ENCODE peak calls at places on chromosomes 2 and 18, in four cellular contexts. One of them, this sample, is unnamed.

GRCh38 chr2:10058251-10059015 is 15.1 kb downstream of the KLF11 start:
- DNase-seq in uterus: no peak
- DNase-seq in heart left ventricle: no peak
- DNase-seq in AG10803: no peak
- DNase-seq in this sample: no peak

GRCh38 chr2:11028407-11028916 is 116.7 kb downstream of the KCNF1 start:
- DNase-seq in uterus: no peak
- DNase-seq in heart left ventricle: no peak
- DNase-seq in AG10803: no peak
- DNase-seq in this sample: no peak

GRCh38 chr2:211423018-211423417 is 866.6 kb downstream of the CPS1 start:
- DNase-seq in heart left ventricle: no peak
- DNase-seq in AG10803: no peak
- DNase-seq in uterus: no peak
- DNase-seq in this sample: no peak

GRCh38 chr2:68544811-68545210 is 77.4 kb downstream of the APLF start:
- DNase-seq in uterus: no peak
- DNase-seq in heart left ventricle: no peak
- DNase-seq in AG10803: no peak
- DNase-seq in this sample: no peak

GRCh38 chr2:45808294-45808693 is 156.8 kb downstream of the PRKCE start:
- DNase-seq in uterus: no peak
- DNase-seq in heart left ventricle: no peak
- DNase-seq in AG10803: no peak
- DNase-seq in this sample: no peak

GRCh38 chr2:204109681-204110080 is 173.1 kb downstream of the ICOS start:
- DNase-seq in AG10803: no peak
- DNase-seq in uterus: peak; percentile 31
- DNase-seq in heart left ventricle: no peak
- DNase-seq in this sample: no peak

GRCh38 chr2:28564346-28564745 is 68.5 kb downstream of the PLB1 start:
- DNase-seq in heart left ventricle: no peak
- DNase-seq in uterus: no peak
- DNase-seq in AG10803: no peak
- DNase-seq in this sample: no peak

GRCh38 chr2:120680136-120680761 is 55.4 kb upstream of the GLI2 start:
- DNase-seq in uterus: peak; percentile 71
- DNase-seq in heart left ventricle: peak; percentile 84
- DNase-seq in AG10803: peak; percentile 87
- DNase-seq in this sample: peak; percentile 92

GRCh38 chr2:200239216-200239615 is 67.3 kb upstream of the SPATS2L start:
- DNase-seq in heart left ventricle: no peak
- DNase-seq in AG10803: peak; percentile 13
- DNase-seq in uterus: no peak
- DNase-seq in this sample: no peak

GRCh38 chr2:163213699-163214098 is 375.1 kb upstream of the KCNH7 start:
- DNase-seq in AG10803: peak; percentile 77
- DNase-seq in uterus: no peak
- DNase-seq in heart left ventricle: no peak
- DNase-seq in this sample: peak; percentile 69

GRCh38 chr2:167651406-167652151 is 595.8 kb downstream of the STK39 start:
- DNase-seq in uterus: no peak
- DNase-seq in heart left ventricle: no peak
- DNase-seq in AG10803: no peak
- DNase-seq in this sample: no peak

GRCh38 chr2:10519067-10519740 is 71.1 kb upstream of the ODC1 start:
- DNase-seq in heart left ventricle: no peak
- DNase-seq in uterus: no peak
- DNase-seq in AG10803: no peak
- DNase-seq in this sample: no peak

GRCh38 chr2:160516547-160517365 is 23.1 kb upstream of the RBMS1 start:
- DNase-seq in heart left ventricle: no peak
- DNase-seq in uterus: no peak
- DNase-seq in AG10803: peak; percentile 36
- DNase-seq in this sample: no peak

GRCh38 chr2:219620546-219620945 is 6.9 kb upstream of the SLC4A3 start:
- DNase-seq in AG10803: peak; percentile 11
- DNase-seq in heart left ventricle: no peak
- DNase-seq in uterus: no peak
- DNase-seq in this sample: no peak

GRCh38 chr2:172085460-172086159 is at the start of gene DLX1:
- DNase-seq in heart left ventricle: peak; percentile 32
- DNase-seq in uterus: no peak
- DNase-seq in AG10803: no peak
- DNase-seq in this sample: no peak

GRCh38 chr2:169507698-169508097 is 1.8 kb upstream of the KLHL41 start:
- DNase-seq in AG10803: peak; percentile 14
- DNase-seq in heart left ventricle: no peak
- DNase-seq in uterus: no peak
- DNase-seq in this sample: peak; percentile 51

GRCh38 chr2:43106767-43107527 is 119.5 kb downstream of the ZFP36L2 start:
- DNase-seq in heart left ventricle: no peak
- DNase-seq in uterus: no peak
- DNase-seq in AG10803: no peak
- DNase-seq in this sample: peak; percentile 50

GRCh38 chr2:49702740-49703139 is 548.4 kb upstream of the FSHR start:
- DNase-seq in AG10803: no peak
- DNase-seq in uterus: no peak
- DNase-seq in heart left ventricle: no peak
- DNase-seq in this sample: no peak

GRCh38 chr2:158495175-158495574 is 38.4 kb downstream of the PKP4 start:
- DNase-seq in uterus: no peak
- DNase-seq in heart left ventricle: no peak
- DNase-seq in AG10803: peak; percentile 91
- DNase-seq in this sample: peak; percentile 79

GRCh38 chr2:152098798-152099654 is at the start of gene CACNB4:
- DNase-seq in AG10803: peak; percentile 22
- DNase-seq in uterus: peak; percentile 18
- DNase-seq in heart left ventricle: peak; percentile 64
- DNase-seq in this sample: peak; percentile 23

GRCh38 chr2:88493481-88493880 is 41.0 kb upstream of the FOXI3 start:
- DNase-seq in heart left ventricle: no peak
- DNase-seq in uterus: no peak
- DNase-seq in AG10803: no peak
- DNase-seq in this sample: no peak

GRCh38 chr2:162490052-162490717 is 146.3 kb downstream of the GCA start:
- DNase-seq in heart left ventricle: no peak
- DNase-seq in uterus: no peak
- DNase-seq in AG10803: no peak
- DNase-seq in this sample: peak; percentile 23

GRCh38 chr2:165417009-165417408 is 52.5 kb upstream of the CSRNP3 start:
- DNase-seq in uterus: no peak
- DNase-seq in heart left ventricle: no peak
- DNase-seq in AG10803: no peak
- DNase-seq in this sample: no peak

GRCh38 chr18:47775961-47776360 is 154.5 kb downstream of the SMAD2 start:
- DNase-seq in heart left ventricle: no peak
- DNase-seq in AG10803: peak; percentile 32
- DNase-seq in uterus: no peak
- DNase-seq in this sample: peak; percentile 40
- TF ChIP-seq CTCF in heart left ventricle: peak; percentile 40
- TF ChIP-seq CTCF in AG10803: peak; percentile 41
- TF ChIP-seq CTCF in uterus: no peak
- TF ChIP-seq CTCF in this sample: peak; percentile 38

GRCh38 chr2:37851828-37852584 is 73.1 kb upstream of the RMDN2 start:
- DNase-seq in heart left ventricle: no peak
- DNase-seq in AG10803: peak; percentile 39
- DNase-seq in uterus: no peak
- DNase-seq in this sample: no peak

GRCh38 chr2:37848451-37848850 is 76.6 kb upstream of the RMDN2 start:
- DNase-seq in uterus: no peak
- DNase-seq in heart left ventricle: no peak
- DNase-seq in AG10803: no peak
- DNase-seq in this sample: no peak

GRCh38 chr2:37849908-37850307 is 75.2 kb upstream of the RMDN2 start:
- DNase-seq in AG10803: no peak
- DNase-seq in uterus: no peak
- DNase-seq in heart left ventricle: no peak
- DNase-seq in this sample: no peak

GRCh38 chr2:37852585-37853014 is 72.5 kb upstream of the RMDN2 start:
- DNase-seq in uterus: no peak
- DNase-seq in heart left ventricle: no peak
- DNase-seq in AG10803: no peak
- DNase-seq in this sample: no peak

GRCh38 chr2:37851428-37851827 is 73.7 kb upstream of the RMDN2 start:
- DNase-seq in heart left ventricle: no peak
- DNase-seq in uterus: no peak
- DNase-seq in AG10803: no peak
- DNase-seq in this sample: no peak
- H3K4me3 ChIP-seq in heart left ventricle: no peak overlapping the region
- H3K4me3 ChIP-seq in uterus: no peak overlapping the region
- H3K4me3 ChIP-seq in AG10803: no peak overlapping the region
- H3K4me3 ChIP-seq in this sample: no peak overlapping the region

GRCh38 chr2:130756041-130756720 is 841 bp downstream of the AMER3 start:
- DNase-seq in AG10803: no peak
- DNase-seq in heart left ventricle: no peak
- DNase-seq in uterus: no peak
- DNase-seq in this sample: peak; percentile 1
- TF ChIP-seq CTCF in AG10803: no peak
- TF ChIP-seq CTCF in heart left ventricle: no peak
- TF ChIP-seq CTCF in uterus: no peak
- TF ChIP-seq CTCF in this sample: no peak

DNA sequence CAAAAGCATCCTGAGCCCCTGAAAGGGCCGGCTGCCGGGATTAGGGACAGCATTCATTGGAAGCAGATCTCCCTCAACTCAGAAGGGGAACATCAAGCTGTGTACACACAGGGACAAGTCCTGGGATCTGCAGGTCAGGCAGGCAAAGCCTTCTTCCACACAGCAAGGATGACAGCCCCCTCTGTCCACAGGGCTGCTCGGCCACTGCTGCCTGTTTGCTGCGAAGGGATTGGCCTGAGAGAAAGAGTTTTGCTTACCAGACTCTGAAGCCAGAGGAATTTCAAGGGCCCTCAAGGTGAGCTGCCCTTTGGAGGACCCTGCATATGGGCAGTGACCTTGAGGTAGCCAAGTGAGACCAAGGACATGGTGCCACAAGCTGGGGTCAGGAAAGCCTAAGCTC is 11.1 kb downstream of the ZBTB7C start:
- DNase-seq in heart left ventricle: no peak
- DNase-seq in uterus: no peak
- DNase-seq in AG10803: no peak
- DNase-seq in this sample: no peak
- H3K4me3 ChIP-seq in heart left ventricle: no peak overlapping the region
- H3K4me3 ChIP-seq in uterus: no peak overlapping the region
- H3K4me3 ChIP-seq in AG10803: no peak overlapping the region
- H3K4me3 ChIP-seq in this sample: no peak overlapping the region

DNA sequence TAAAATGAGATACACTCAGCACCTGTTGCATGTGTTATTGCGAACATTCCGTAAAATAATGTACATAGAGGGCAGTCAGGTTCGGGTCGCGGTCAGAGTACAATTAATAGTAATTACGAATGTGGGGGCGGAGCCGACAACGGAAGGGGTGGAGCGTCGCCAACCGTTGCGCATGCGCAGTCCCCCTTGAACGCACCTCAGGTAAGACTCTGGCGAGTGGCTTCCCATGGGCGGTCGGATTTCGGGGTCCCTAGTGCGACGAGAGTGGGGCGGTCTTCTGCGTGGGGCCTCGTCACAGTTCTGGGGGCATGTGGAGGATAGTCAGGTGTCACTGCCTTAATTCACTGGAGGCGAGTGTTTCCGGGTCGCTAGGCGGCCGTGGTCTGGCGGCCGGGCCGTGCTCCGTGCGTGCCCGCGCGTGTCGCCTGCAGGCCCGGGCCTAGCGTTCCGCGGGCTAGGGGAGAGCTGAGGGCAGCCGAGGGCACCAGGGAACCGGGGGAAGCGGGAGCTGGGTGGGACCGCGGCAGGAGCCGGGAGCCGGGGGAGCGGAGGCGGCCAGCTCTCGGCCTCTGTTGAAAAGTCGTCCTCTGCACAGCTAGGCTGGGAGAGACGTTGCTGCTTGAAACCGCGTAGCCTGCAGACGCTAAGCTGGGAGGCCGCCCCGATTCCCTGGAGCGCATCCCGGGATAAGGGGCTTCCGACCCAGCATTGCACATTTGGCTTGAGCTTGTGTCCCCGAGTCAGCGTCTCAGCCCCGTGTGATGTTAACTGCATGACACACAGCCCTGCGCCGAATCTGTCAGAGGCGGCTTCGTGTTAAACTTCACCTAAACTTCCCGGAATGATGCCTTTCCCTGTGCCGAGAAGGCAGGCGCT is at the start of gene CEBPZOS:
- DNase-seq in uterus: peak; percentile 87
- DNase-seq in heart left ventricle: peak; percentile 92
- DNase-seq in AG10803: peak; percentile 68
- DNase-seq in this sample: peak; percentile 83
- TF ChIP-seq CTCF in uterus: no peak
- TF ChIP-seq CTCF in heart left ventricle: peak; percentile 7
- TF ChIP-seq CTCF in AG10803: no peak
- TF ChIP-seq CTCF in this sample: no peak

This sample was measured in fibroblast of the aortic adventitia.